ENCODE peak calls at places on chromosomes 2 and 18, in eight cellular contexts. R, E, P, M, Z, B, K and H are unnamed samples.
A peak's percentile ranks its signal among the peaks of the same experiment; 100 is the strongest.

GRCh38 chr2:232438951-232439757 is 16.8 kb upstream of the ALPI start:
- DNase-seq in M (no peak), P (peak; percentile 66), K (no peak), B (peak; percentile 35), Z (no peak), E (peak; percentile 23), R (peak; percentile 34), H (peak; percentile 60)

GRCh38 chr18:67417864-67418523 is 98.5 kb downstream of the DSEL start:
- DNase-seq in E (no peak), Z (peak; percentile 10), M (no peak), B (no peak), K (no peak), R (peak; percentile 2), P (no peak), H (no peak)

GRCh38 chr18:57559311-57559710 is 27.2 kb downstream of the FECH start:
- DNase-seq in P (no peak), K (no peak), R (no peak), B (no peak), Z (no peak), E (no peak), M (no peak), H (no peak)

GRCh38 chr2:118055512-118056164 is 32.6 kb upstream of the INSIG2 start:
- DNase-seq in B (no peak), E (no peak), M (no peak), P (no peak), Z (no peak), R (no peak), K (no peak), H (no peak)

GRCh38 chr2:71547616-71548285 is 94.4 kb downstream of the DYSF start:
- DNase-seq in Z (no peak), K (no peak), B (no peak), M (no peak), R (no peak), P (no peak), E (no peak), H (no peak)

GRCh38 chr2:226354434-226354833 is 445.2 kb downstream of the IRS1 start:
- DNase-seq in P (no peak), E (no peak), M (no peak), K (no peak), Z (no peak), R (no peak), B (peak; percentile 8), H (no peak)

GRCh38 chr2:88165604-88166003 is 4.5 kb upstream of the THNSL2 start:
- DNase-seq in E (no peak), B (no peak), P (no peak), Z (no peak), K (no peak), R (no peak), M (no peak), H (no peak)

GRCh38 chr2:222351035-222351434 is 52.2 kb upstream of the PAX3 start:
- DNase-seq in K (no peak), P (no peak), R (no peak), Z (no peak), M (no peak), B (no peak), E (no peak), H (no peak)

GRCh38 chr2:6930913-6931312 is 13.7 kb downstream of the RNF144A start:
- DNase-seq in Z (no peak), R (no peak), K (no peak), E (no peak), P (no peak), M (no peak), B (no peak), H (no peak)

GRCh38 chr2:197777823-197778407 is 7.2 kb downstream of the BOLL start:
- DNase-seq in P (no peak), B (peak; percentile 1), E (peak; percentile 19), Z (no peak), R (no peak), K (no peak), M (no peak), H (no peak)

GRCh38 chr2:165877565-165878550 is 75.7 kb downstream of the TTC21B start:
- DNase-seq in B (no peak), K (no peak), R (no peak), Z (no peak), M (no peak), P (no peak), E (no peak), H (no peak)

GRCh38 chr2:40220177-40220925 is 231.5 kb downstream of the SLC8A1 start:
- DNase-seq in R (peak; percentile 14), B (no peak), M (no peak), E (peak; percentile 34), Z (peak; percentile 33), P (no peak), K (peak; percentile 79), H (peak; percentile 41)

GRCh38 chr18:39835303-39836030 is 2119.6 kb upstream of the PIK3C3 start:
- DNase-seq in P (no peak), K (no peak), M (no peak), R (no peak), E (no peak), Z (no peak), B (no peak), H (no peak)

GRCh38 chr2:172219201-172219600 is 116.5 kb upstream of the DLX2 start:
- DNase-seq in P (no peak), E (no peak), B (no peak), K (no peak), R (no peak), Z (no peak), M (no peak), H (no peak)

GRCh38 chr18:56162316-56162715 is 476.1 kb downstream of the TXNL1 start:
- DNase-seq in Z (no peak), R (no peak), K (no peak), B (no peak), E (no peak), P (no peak), M (no peak), H (no peak)

GRCh38 chr2:26754972-26755670 is 9.0 kb upstream of the SLC35F6 start:
- DNase-seq in B (peak; percentile 76), K (no peak), M (peak; percentile 60), E (no peak), R (no peak), Z (no peak), P (no peak), H (no peak)

GRCh38 chr2:85181844-85182456 is 48.8 kb downstream of the TCF7L1 start:
- DNase-seq in K (no peak), M (no peak), R (no peak), P (no peak), Z (no peak), B (no peak), E (no peak), H (no peak)

GRCh38 chr2:239598732-239599090 is 197.9 kb upstream of the HDAC4 start:
- DNase-seq in B (no peak), K (peak; percentile 3), M (no peak), Z (no peak), R (no peak), P (peak; percentile 28), E (no peak), H (no peak)

DNA sequence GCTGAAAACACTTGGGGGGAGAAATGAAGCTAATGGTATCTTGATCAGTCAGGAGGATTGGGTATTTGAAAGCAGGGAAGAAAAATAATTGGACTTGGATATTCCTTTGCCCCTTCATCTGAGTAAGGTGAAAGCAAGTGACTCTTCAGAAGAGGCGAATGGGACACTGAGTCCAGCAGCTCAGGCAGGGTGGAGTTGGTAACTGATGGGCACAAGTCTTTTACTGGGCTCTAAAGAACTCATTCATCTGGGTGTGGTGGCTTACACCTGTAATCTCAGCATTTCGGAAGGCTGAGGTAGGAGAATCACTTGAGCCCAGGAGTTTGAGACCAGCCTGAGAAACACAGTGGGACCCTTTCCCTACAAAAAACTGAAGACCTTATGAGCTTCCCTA is 11.2 kb downstream of the CFLAR start:
- DNase-seq in M (no peak), B (no peak), R (no peak), E (no peak), P (peak; percentile 71), Z (no peak), K (no peak), H (no peak)
- H3K4me1 ChIP-seq in M (peaks cover 11% of the 10 kb centered on the region), B (peaks cover 97% of the 10 kb centered on the region), R (peaks cover 91% of the 10 kb centered on the region), E (peaks cover 12% of the 10 kb centered on the region), P (peaks cover 65% of the 10 kb centered on the region), Z (peaks cover 30% of the 10 kb centered on the region), K (no peaks in the 10 kb centered on the region), H (peaks cover 48% of the 10 kb centered on the region)

GRCh38 chr2:96882906-96883305 is 13.0 kb upstream of the SEMA4C start:
- DNase-seq in P (no peak), B (no peak), M (no peak), E (no peak), Z (no peak), K (no peak), R (no peak), H (no peak)

GRCh38 chr2:96880891-96881273 is 11.0 kb upstream of the SEMA4C start:
- DNase-seq in Z (no peak), B (no peak), P (no peak), K (no peak), M (no peak), E (no peak), R (no peak), H (no peak)

GRCh38 chr2:96883306-96883705 is 13.4 kb upstream of the SEMA4C start:
- DNase-seq in P (no peak), K (no peak), B (no peak), Z (no peak), E (no peak), M (no peak), R (no peak), H (no peak)

GRCh38 chr2:96881349-96882195 is 11.7 kb upstream of the SEMA4C start:
- DNase-seq in E (no peak), M (peak; percentile 55), Z (no peak), K (no peak), B (no peak), P (no peak), R (no peak), H (no peak)

DNA sequence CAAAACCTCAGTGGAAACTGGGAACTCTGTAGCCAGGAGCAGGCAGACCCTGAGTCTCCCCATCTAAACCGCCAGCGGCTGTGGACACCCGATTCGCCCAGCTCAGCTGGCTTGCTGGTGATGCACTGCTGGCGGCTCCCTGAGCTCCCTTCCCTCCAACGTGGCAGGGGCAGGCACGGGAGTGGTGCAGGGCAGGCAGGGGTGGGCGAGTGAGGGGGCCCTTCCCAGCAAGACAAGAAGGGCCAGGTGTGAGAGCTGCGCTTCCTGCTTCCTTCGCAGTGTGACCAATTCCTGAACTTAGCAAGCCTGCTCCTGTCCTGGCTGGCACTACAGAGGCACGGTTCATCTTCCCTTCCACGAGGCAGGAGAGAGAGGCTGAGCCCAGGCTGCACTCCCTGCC is 12.3 kb upstream of the SEMA4C start:
- DNase-seq in P (no peak), M (no peak), E (no peak), B (no peak), K (no peak), R (no peak), Z (no peak), H (no peak)
- H3K4me3 ChIP-seq in P (no peak overlapping the region), M (no peak overlapping the region), E (no peak overlapping the region), B (no peak overlapping the region), K (no peak overlapping the region), R (no peak overlapping the region), Z (no peak overlapping the region), H (no peak overlapping the region)

DNA sequence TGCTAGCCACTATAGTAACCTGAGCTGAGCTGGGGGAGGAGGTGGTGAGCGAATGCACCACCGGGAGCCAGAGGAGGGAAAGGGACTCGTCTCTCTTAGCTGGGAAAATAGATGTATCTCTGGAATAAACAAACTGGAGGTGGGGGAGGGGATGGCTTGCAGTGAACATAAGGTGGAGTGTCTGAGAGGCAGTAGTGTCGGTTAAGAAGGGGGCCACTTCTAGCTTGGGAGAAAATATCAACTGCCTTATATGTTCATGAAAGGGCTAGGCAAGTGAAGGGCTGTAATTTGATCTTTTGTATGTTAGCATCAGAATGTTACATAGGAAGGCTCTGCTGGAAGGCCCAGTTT is 2.2 kb downstream of the SETBP1 start:
- DNase-seq in R (peak; percentile 64), P (no peak), B (peak; percentile 24), Z (peak; percentile 54), M (peak; percentile 62), E (peak; percentile 76), K (peak; percentile 76), H (no peak)
- H3K27ac ChIP-seq in R (peak overlapping the region; percentile 66), P (peak overlapping the region; percentile 44), B (no peak overlapping the region), Z (peak overlapping the region; percentile 63), M (no peak overlapping the region), E (peak overlapping the region; percentile 90), K (peak overlapping the region; percentile 95), H (peak overlapping the region; percentile 3)

GRCh38 chr2:46846454-46846990 is 69.1 kb downstream of the MCFD2 start:
- DNase-seq in E (no peak), P (no peak), Z (no peak), K (no peak), B (no peak), R (no peak), M (no peak), H (no peak)
- H3K4me1 ChIP-seq in E (peaks cover 8% of the 10 kb centered on the region), P (peaks cover 29% of the 10 kb centered on the region), Z (peaks cover 51% of the 10 kb centered on the region), K (peaks cover 59% of the 10 kb centered on the region), B (peaks cover 67% of the 10 kb centered on the region), R (peaks cover 61% of the 10 kb centered on the region), M (no peaks in the 10 kb centered on the region), H (peaks cover 44% of the 10 kb centered on the region)